ENCODE peak calls at places on chromosomes 13 and 19, in nine cellular contexts. O, Q, K, R, M, U, F, B and D are unnamed samples.

GRCh38 chr13:52371736-52372247 is 34.2 kb downstream of the THSD1 start:
- DNase-seq in R (peak), K (no peak), U (no peak), Q (no peak), O (no peak), M (no peak), F (no peak), B (no peak), D (no peak)

GRCh38 chr19:48613852-48614435 is 932 bp downstream of the FAM83E start:
- DNase-seq in M (no peak), Q (no peak), K (no peak), R (peak), O (no peak), U (no peak), F (no peak), B (no peak), D (no peak)

GRCh38 chr19:35093430-35093829 is 22.2 kb upstream of the FXYD3 start:
- DNase-seq in F (no peak), M (no peak), Q (no peak), B (no peak), O (no peak), R (no peak), U (no peak), K (no peak), D (no peak)

GRCh38 chr13:31242342-31242741 is 42.6 kb downstream of the B3GLCT start:
- DNase-seq in Q (no peak), K (no peak), B (no peak), F (no peak), R (no peak), U (no peak), O (no peak), M (no peak), D (no peak)

GRCh38 chr13:94416454-94417080 is 62.9 kb downstream of the DCT start:
- DNase-seq in B (no peak), U (no peak), M (peak), F (peak), R (peak), Q (no peak), K (peak), O (no peak), D (peak)

GRCh38 chr13:23934481-23934880 is 37.2 kb upstream of the C1QTNF9B start:
- DNase-seq in F (no peak), B (no peak), M (no peak), U (no peak), O (no peak), R (no peak), K (no peak), Q (no peak), D (no peak)

GRCh38 chr19:32691952-32692726 is 518 bp downstream of the NUDT19 start:
- DNase-seq in K (peak), B (peak), O (peak), U (peak), M (no peak), R (peak), Q (no peak), F (no peak), D (no peak)

GRCh38 chr13:101149735-101150380 is 266.4 kb downstream of the NALCN start:
- DNase-seq in M (peak), F (no peak), U (no peak), K (no peak), B (no peak), O (no peak), Q (no peak), R (no peak), D (no peak)

GRCh38 chr19:5156231-5156986 is 184.2 kb downstream of the PTPRS start:
- DNase-seq in M (no peak), K (no peak), U (no peak), O (no peak), B (no peak), F (no peak), Q (no peak), R (no peak), D (no peak)

GRCh38 chr19:7450243-7451223 is 38.3 kb downstream of the PEX11G start:
- DNase-seq in Q (no peak), K (no peak), F (no peak), R (no peak), M (no peak), B (no peak), U (no peak), O (no peak), D (no peak)

GRCh38 chr19:19022380-19022961 is 10.8 kb downstream of the SUGP2 start:
- DNase-seq in R (no peak), Q (no peak), K (no peak), F (no peak), O (no peak), U (no peak), M (no peak), B (no peak), D (no peak)

GRCh38 chr19:11092181-11092538 is 2.9 kb downstream of the LDLR start:
- DNase-seq in U (peak), O (no peak), B (peak), F (no peak), R (no peak), M (no peak), K (no peak), Q (no peak), D (no peak)

GRCh38 chr19:17435218-17435617 is 13.2 kb downstream of the TMEM221 start:
- DNase-seq in K (no peak), M (no peak), U (no peak), F (no peak), Q (no peak), O (no peak), R (no peak), B (no peak), D (no peak)

GRCh38 chr19:39405930-39406655 is 554 bp upstream of the ZFP36 start:
- DNase-seq in R (no peak), U (peak), O (no peak), Q (no peak), M (no peak), K (no peak), F (no peak), B (peak), D (peak)

GRCh38 chr19:2454199-2454961 is 2.4 kb downstream of the LMNB2 start:
- DNase-seq in M (no peak), Q (no peak), O (no peak), R (no peak), B (no peak), F (no peak), U (no peak), K (no peak), D (no peak)

GRCh38 chr13:42740753-42741152 is 40.6 kb upstream of the FAM216B start:
- DNase-seq in U (no peak), K (no peak), Q (no peak), B (no peak), R (peak), M (no peak), F (no peak), O (peak), D (no peak)

GRCh38 chr13:46389985-46390384 is 2.9 kb upstream of the RUBCNL start:
- DNase-seq in F (no peak), K (peak), M (no peak), B (no peak), Q (peak), R (no peak), U (peak), O (peak), D (no peak)

GRCh38 chr13:23182142-23182541 is 1.4 kb downstream of the SGCG start:
- DNase-seq in B (no peak), O (no peak), K (no peak), Q (no peak), F (no peak), M (no peak), U (no peak), R (no peak), D (no peak)

GRCh38 chr19:52190679-52191293 is 934 bp downstream of the PPP2R1A start:
- DNase-seq in K (peak), B (no peak), M (no peak), Q (no peak), O (peak), F (no peak), R (peak), U (peak), D (no peak)

GRCh38 chr19:42295831-42296525 is 6.0 kb upstream of the PRR19 start:
- DNase-seq in R (peak), Q (peak), B (peak), K (peak), O (peak), F (peak), M (peak), U (peak), D (peak)

GRCh38 chr13:111862836-111863815 is 203.8 kb upstream of the SOX1 start:
- DNase-seq in R (no peak), F (no peak), B (no peak), U (no peak), O (no peak), K (no peak), Q (no peak), M (no peak), D (no peak)

GRCh38 chr19:47541507-47541906 is 26.6 kb upstream of the NAPA start:
- DNase-seq in R (no peak), O (no peak), B (no peak), F (no peak), M (no peak), Q (no peak), K (no peak), U (peak), D (no peak)

GRCh38 chr19:16542894-16543498 is 759 bp upstream of the CHERP start:
- DNase-seq in Q (no peak), F (no peak), M (no peak), R (no peak), B (no peak), U (no peak), O (no peak), K (no peak), D (no peak)

GRCh38 chr19:57171551-57172081 is 4.3 kb upstream of the DUXA start:
- DNase-seq in M (no peak), F (peak), O (peak), Q (no peak), R (no peak), K (no peak), B (peak), U (no peak), D (no peak)

GRCh38 chr19:38544569-38545315 is 73.0 kb downstream of the MAP4K1 start:
- DNase-seq in R (no peak), Q (no peak), K (no peak), U (no peak), O (no peak), B (no peak), M (no peak), F (no peak), D (no peak)

GRCh38 chr19:43664008-43664407 is 6.0 kb downstream of the PLAUR start:
- DNase-seq in F (no peak), U (peak), M (no peak), R (no peak), K (no peak), O (peak), Q (no peak), B (no peak), D (no peak)

GRCh38 chr19:16190736-16191135 is 5.5 kb downstream of the FAM32A start:
- DNase-seq in B (no peak), Q (no peak), F (no peak), U (no peak), M (no peak), K (no peak), O (no peak), R (no peak), D (no peak)

GRCh38 chr13:46348976-46349375 is 38.1 kb downstream of the RUBCNL start:
- DNase-seq in U (no peak), F (no peak), O (no peak), R (no peak), B (no peak), K (no peak), M (no peak), Q (no peak), D (no peak)